ENCODE peak calls at places on chromosomes 3 and 15, in five cellular contexts. X is A549, Y is SK-N-SH, W is HepG2, E is GM12878. T is an unnamed sample.

GRCh38 chr3:29183346-29184087 is 97.4 kb upstream of the RBMS3 start:
- DNase-seq in X (no peak), Y (no peak), W (no peak), E (no peak), T (no peak)

GRCh38 chr3:127375151-127375937 is 87.5 kb upstream of the PRR20G start:
- DNase-seq in X (no peak), Y (no peak), W (no peak), E (no peak), T (no peak)

GRCh38 chr3:65831733-65832425 is 206.8 kb downstream of the MAGI1 start:
- DNase-seq in X (no peak), Y (peak), W (peak), E (no peak), T (no peak)

GRCh38 chr15:74799255-74799842 is 13.3 kb upstream of the LMAN1L start:
- DNase-seq in X (no peak), Y (no peak), W (no peak), E (no peak), T (no peak)

GRCh38 chr15:78004919-78005634 is 72.4 kb downstream of the TBC1D2B start:
- DNase-seq in X (peak), Y (peak), W (no peak), E (no peak), T (no peak)

GRCh38 chr3:169022457-169022856 is 641.1 kb downstream of the MECOM start:
- DNase-seq in X (no peak), Y (no peak), W (no peak), E (no peak), T (no peak)

GRCh38 chr3:159045279-159045678 is 243.4 kb downstream of the MFSD1 start:
- DNase-seq in X (no peak), Y (no peak), W (no peak), E (no peak), T (no peak)

GRCh38 chr3:72746412-72747411 is 101.5 kb downstream of the SHQ1 start:
- DNase-seq in X (no peak), Y (no peak), W (no peak), E (no peak), T (no peak)

GRCh38 chr3:46892285-46893145 is 15.0 kb downstream of the PTH1R start:
- DNase-seq in X (peak), Y (peak), W (no peak), E (no peak), T (peak)

GRCh38 chr15:32042269-32042996 is 12.1 kb downstream of the CHRNA7 start:
- DNase-seq in X (no peak), Y (peak), W (no peak), E (no peak), T (peak)

GRCh38 chr3:28933337-28933736 is 347.5 kb upstream of the RBMS3 start:
- DNase-seq in X (no peak), Y (no peak), W (no peak), E (no peak), T (no peak)

GRCh38 chr3:177499779-177500423 is 302.6 kb upstream of the TBL1XR1 start:
- DNase-seq in X (no peak), Y (no peak), W (peak), E (no peak), T (no peak)

GRCh38 chr3:177448987-177449975 is 252.0 kb upstream of the TBL1XR1 start:
- DNase-seq in X (no peak), Y (no peak), W (peak), E (peak), T (no peak)

GRCh38 chr3:44355634-44356033 is 17.1 kb downstream of the TCAIM start:
- DNase-seq in X (no peak), Y (no peak), W (peak), E (no peak), T (peak)

GRCh38 chr3:49786357-49787181 is at the start of gene IP6K1:
- DNase-seq in X (peak), Y (peak), W (peak), E (peak), T (peak)

GRCh38 chr3:169324454-169324789 is 339.1 kb downstream of the MECOM start:
- DNase-seq in X (no peak), Y (no peak), W (no peak), E (no peak), T (no peak)

GRCh38 chr3:146162561-146162960 is 1.6 kb upstream of the PLOD2 start:
- DNase-seq in X (peak), Y (no peak), W (no peak), E (no peak), T (no peak)

GRCh38 chr3:172257638-172258400 is 190.4 kb downstream of the GHSR start:
- DNase-seq in X (peak), Y (no peak), W (peak), E (no peak), T (no peak)

GRCh38 chr3:23248594-23249131 is 45.5 kb downstream of the UBE2E2 start:
- DNase-seq in X (no peak), Y (no peak), W (no peak), E (no peak), T (no peak)

GRCh38 chr3:188061133-188061532 is 92.8 kb upstream of the LPP start:
- DNase-seq in X (peak), Y (no peak), W (peak), E (no peak), T (no peak)

GRCh38 chr15:27868828-27869404 is 230.2 kb downstream of the OCA2 start:
- DNase-seq in X (no peak), Y (no peak), W (no peak), E (no peak), T (no peak)

GRCh38 chr15:58748040-58748786 is 1.3 kb downstream of the ADAM10 start:
- DNase-seq in X (no peak), Y (no peak), W (no peak), E (no peak), T (no peak)

GRCh38 chr15:65072027-65072426 is 4.2 kb upstream of the RASL12 start:
- DNase-seq in X (no peak), Y (no peak), W (no peak), E (no peak), T (no peak)

GRCh38 chr15:66830358-66830757 is 128.3 kb downstream of the SMAD6 start:
- DNase-seq in X (peak), Y (no peak), W (no peak), E (no peak), T (no peak)

GRCh38 chr3:5699313-5699712 is 511.8 kb downstream of the EDEM1 start:
- DNase-seq in X (no peak), Y (no peak), W (no peak), E (no peak), T (no peak)

GRCh38 chr15:76312540-76313174 is 1.4 kb upstream of the ETFA start:
- DNase-seq in X (peak), Y (no peak), W (peak), E (no peak), T (no peak)

GRCh38 chr3:177320765-177321247 is 123.5 kb upstream of the TBL1XR1 start:
- DNase-seq in X (no peak), Y (no peak), W (no peak), E (no peak), T (no peak)

DNA sequence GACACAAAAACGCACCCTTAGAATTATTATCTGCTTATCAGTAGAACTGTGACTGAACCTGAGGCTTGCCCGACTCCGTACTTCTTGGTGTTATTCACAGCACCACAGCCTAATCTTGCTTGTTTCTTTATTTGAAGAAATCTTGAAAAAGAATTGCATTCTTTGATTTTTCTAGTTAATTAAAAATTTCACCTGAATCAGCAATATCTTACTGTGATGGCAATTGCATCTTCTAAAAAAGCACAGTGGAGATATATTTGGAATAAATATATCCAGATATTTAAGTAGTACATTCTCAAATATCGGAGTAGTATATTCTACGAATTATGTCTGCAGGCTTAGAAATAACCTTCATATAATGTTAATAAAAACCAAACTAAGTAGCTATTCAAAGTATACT is 90.1 kb upstream of the LYSMD4 start:
- DNase-seq in X (no peak), Y (no peak), W (no peak), E (no peak), T (no peak)
- TF ChIP-seq SMC3 in X (no peak), Y (no peak), W (no peak), E (no peak), T (no peak)

GRCh38 chr3:99794485-99794884 is 23.2 kb upstream of the CMSS1 start:
- DNase-seq in X (no peak), Y (no peak), W (no peak), E (no peak), T (no peak)

GRCh38 chr3:99789322-99789721 is 28.3 kb upstream of the CMSS1 start:
- DNase-seq in X (peak), Y (peak), W (peak), E (no peak), T (peak)
- TF ChIP-seq MAX in X (no peak), Y (no peak), W (no peak), E (no peak), T (no peak)

DNA sequence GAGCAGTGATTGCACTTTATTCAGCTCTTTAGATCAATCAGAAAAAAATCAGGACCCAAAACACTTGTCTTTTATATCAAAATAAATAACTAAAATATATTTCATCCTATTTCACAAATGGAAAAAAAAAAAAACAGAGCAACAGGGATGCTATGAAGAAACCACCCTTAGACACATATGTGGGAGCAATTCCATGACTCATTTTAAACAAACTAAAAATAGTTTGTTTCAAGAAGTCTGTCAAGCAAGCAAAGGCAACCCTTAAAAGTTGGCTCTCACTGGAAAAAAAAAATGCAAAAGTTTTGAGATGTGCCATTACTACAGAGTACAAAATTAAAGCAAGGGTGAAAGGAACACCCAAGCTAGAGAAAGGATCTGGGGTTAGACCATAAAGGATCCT is 5.7 kb downstream of the ATP13A3 start:
- DNase-seq in X (no peak), Y (no peak), W (no peak), E (no peak), T (no peak)
- TF ChIP-seq SMC3 in X (no peak), Y (no peak), W (no peak), E (no peak), T (no peak)

GRCh38 chr3:119636194-119636593 is 24.2 kb downstream of the POPDC2 start:
- DNase-seq in X (no peak), Y (no peak), W (no peak), E (no peak), T (no peak)
- TF ChIP-seq MAX in X (no peak), Y (no peak), W (no peak), E (no peak), T (no peak)

GRCh38 chr3:141684758-141685157 is 53.3 kb upstream of the RNF7 start:
- DNase-seq in X (no peak), Y (no peak), W (no peak), E (no peak), T (no peak)

GRCh38 chr3:141690366-141691072 is 47.6 kb upstream of the RNF7 start:
- DNase-seq in X (no peak), Y (no peak), W (no peak), E (no peak), T (no peak)

GRCh38 chr3:141682921-141683320 is 55.2 kb upstream of the RNF7 start:
- DNase-seq in X (no peak), Y (no peak), W (no peak), E (no peak), T (no peak)

GRCh38 chr3:141682007-141682406 is 56.1 kb upstream of the RNF7 start:
- DNase-seq in X (no peak), Y (no peak), W (no peak), E (no peak), T (no peak)

GRCh38 chr3:141686477-141687280 is 51.4 kb upstream of the RNF7 start:
- DNase-seq in X (peak), Y (no peak), W (peak), E (no peak), T (no peak)
- TF ChIP-seq SMC3 in X (no peak), Y (no peak), W (no peak), E (no peak), T (no peak)

GRCh38 chr15:56989411-56989924 is 71.0 kb downstream of the TCF12 start:
- DNase-seq in X (peak), Y (no peak), W (peak), E (no peak), T (no peak)
- TF ChIP-seq MAX in X (no peak), Y (no peak), W (no peak), E (no peak), T (no peak)

GRCh38 chr3:124202754-124203153 is 210.8 kb upstream of the ROPN1 start:
- DNase-seq in X (no peak), Y (peak), W (no peak), E (no peak), T (no peak)
- TF ChIP-seq SMC3 in X (no peak), Y (no peak), W (no peak), E (no peak), T (no peak)

GRCh38 chr3:27570421-27571106 is 86.4 kb upstream of the SLC4A7 start:
- DNase-seq in X (no peak), Y (no peak), W (no peak), E (no peak), T (no peak)

GRCh38 chr3:27567251-27567650 is 83.1 kb upstream of the SLC4A7 start:
- DNase-seq in X (no peak), Y (no peak), W (no peak), E (no peak), T (no peak)

GRCh38 chr3:27573780-27574437 is 89.7 kb upstream of the SLC4A7 start:
- DNase-seq in X (peak), Y (no peak), W (no peak), E (no peak), T (no peak)

GRCh38 chr3:27565201-27565827 is 81.1 kb upstream of the SLC4A7 start:
- DNase-seq in X (no peak), Y (no peak), W (no peak), E (no peak), T (no peak)

DNA sequence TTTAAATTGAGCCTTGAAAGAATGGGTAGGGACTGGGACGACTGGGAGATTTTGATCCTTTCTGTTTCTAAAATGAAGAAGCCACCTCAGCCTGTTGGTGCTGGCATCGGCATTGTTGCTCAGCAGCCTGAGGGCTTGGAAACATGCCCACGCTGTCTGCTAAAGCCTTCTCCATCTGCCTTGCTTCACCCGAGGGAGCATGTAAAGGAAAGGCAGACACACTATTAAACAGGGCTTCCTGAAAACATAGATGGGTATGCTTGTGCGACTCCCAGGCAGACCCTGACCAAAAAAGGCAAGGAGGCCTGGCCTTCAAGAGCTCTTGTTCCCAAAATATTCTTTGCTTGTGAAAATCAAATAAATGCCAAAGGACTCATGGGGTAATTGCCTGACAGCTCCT is 84.2 kb upstream of the SLC4A7 start:
- DNase-seq in X (no peak), Y (peak), W (no peak), E (no peak), T (no peak)
- TF ChIP-seq MAX in X (no peak), Y (no peak), W (no peak), E (no peak), T (no peak)

DNA sequence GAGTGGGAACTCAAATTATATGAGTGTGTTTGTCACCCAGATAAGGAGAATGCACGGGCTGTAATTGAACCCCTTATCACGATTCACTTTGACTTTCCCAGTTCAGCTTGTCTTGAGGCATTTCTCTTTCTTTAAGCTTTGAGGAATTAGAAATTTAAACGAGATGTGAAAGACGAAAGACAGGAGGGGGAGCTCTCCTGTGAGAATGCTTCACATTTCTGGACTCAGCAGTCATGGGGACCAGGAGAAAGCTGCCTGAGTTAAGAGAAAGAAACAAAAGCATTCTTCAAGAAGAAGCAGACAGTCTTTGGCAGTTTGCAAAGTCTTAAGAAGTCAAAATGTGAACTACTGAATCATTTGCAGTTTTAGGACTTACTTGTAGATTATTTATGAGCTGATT is 205.6 kb downstream of the NECTIN3 start:
- DNase-seq in X (peak), Y (no peak), W (no peak), E (no peak), T (no peak)
- TF ChIP-seq SMC3 in X (no peak), Y (peak), W (no peak), E (no peak), T (no peak)

GRCh38 chr3:184282941-184283340 is 7.1 kb downstream of the ECE2 start:
- DNase-seq in X (no peak), Y (no peak), W (no peak), E (no peak), T (no peak)
- TF ChIP-seq MAX in X (no peak), Y (no peak), W (no peak), E (no peak), T (no peak)